ENCODE peak calls at places on chromosomes 2 and 18, in six cellular contexts. J, W, R, S, T and O are unnamed samples.

GRCh38 chr2:100599566-100599965 is 36.8 kb downstream of the PDCL3 start:
- DNase-seq in J (no peak), T (no peak), R (no peak), W (no peak), S (no peak), O (no peak)

GRCh38 chr18:62828852-62829251 is 113.5 kb downstream of the PHLPP1 start:
- DNase-seq in W (no peak), T (no peak), R (no peak), J (no peak), S (no peak), O (no peak)

GRCh38 chr2:36789181-36789804 is 92.8 kb downstream of the VIT start:
- DNase-seq in S (no peak), T (no peak), J (no peak), W (no peak), R (no peak), O (no peak)

GRCh38 chr2:98565941-98566340 is 42.4 kb downstream of the COA5 start:
- DNase-seq in S (no peak), R (no peak), T (no peak), J (no peak), W (no peak), O (no peak)

GRCh38 chr2:12487253-12488004 is 229.3 kb upstream of the TRIB2 start:
- DNase-seq in J (no peak), T (no peak), W (no peak), R (no peak), S (no peak), O (no peak)

GRCh38 chr2:55107428-55107827 is 57.2 kb upstream of the RTN4 start:
- DNase-seq in T (no peak), R (no peak), S (no peak), W (no peak), J (no peak), O (no peak)

GRCh38 chr2:63853527-63854310 is 12.0 kb downstream of the UGP2 start:
- DNase-seq in J (no peak), S (peak), W (no peak), T (no peak), R (no peak), O (no peak)

GRCh38 chr2:163646659-163647058 is 89.1 kb downstream of the FIGN start:
- DNase-seq in S (no peak), R (peak), W (no peak), T (no peak), J (no peak), O (no peak)

GRCh38 chr2:213411582-213412289 is 127.5 kb downstream of the SPAG16 start:
- DNase-seq in T (no peak), S (no peak), J (no peak), W (peak), R (no peak), O (no peak)

GRCh38 chr2:17107875-17108274 is 410.4 kb downstream of the RAD51AP2 start:
- DNase-seq in R (no peak), W (no peak), J (no peak), T (no peak), S (peak), O (no peak)

GRCh38 chr2:122575076-122575475 is 819.6 kb downstream of the TSN start:
- DNase-seq in S (no peak), R (no peak), W (no peak), T (no peak), J (no peak), O (no peak)

GRCh38 chr2:21740529-21740928 is 616.8 kb downstream of the TDRD15 start:
- DNase-seq in S (no peak), J (no peak), W (no peak), T (no peak), R (no peak), O (no peak)

GRCh38 chr18:74331404-74331803 is 15.8 kb downstream of the C18orf63 start:
- DNase-seq in W (peak), R (peak), T (peak), S (peak), J (no peak), O (no peak)

GRCh38 chr2:208607694-208608093 is 201.1 kb downstream of the PTH2R start:
- DNase-seq in J (no peak), W (no peak), T (no peak), R (no peak), S (no peak), O (no peak)

GRCh38 chr2:53545159-53546055 is 222.2 kb upstream of the CHAC2 start:
- DNase-seq in T (no peak), W (peak), R (no peak), J (peak), S (no peak), O (no peak)

GRCh38 chr2:217248312-217248935 is 388.6 kb upstream of the TNP1 start:
- DNase-seq in S (peak), W (no peak), T (no peak), J (peak), R (no peak), O (peak)

GRCh38 chr2:224997802-224998201 is 44.5 kb downstream of the DOCK10 start:
- DNase-seq in T (no peak), R (no peak), J (no peak), W (no peak), S (no peak), O (no peak)

GRCh38 chr18:30730915-30731314 is 311.6 kb downstream of the DSC3 start:
- DNase-seq in W (no peak), R (no peak), J (no peak), S (peak), T (no peak), O (no peak)

GRCh38 chr2:214497489-214497888 is 86.6 kb downstream of the VWC2L start:
- DNase-seq in S (no peak), W (no peak), J (no peak), T (no peak), R (no peak), O (no peak)

GRCh38 chr2:15205562-15205961 is 355.6 kb downstream of the NBAS start:
- DNase-seq in J (no peak), W (no peak), S (no peak), T (no peak), R (no peak), O (no peak)

GRCh38 chr2:71928734-71929481 is 218.8 kb downstream of the CYP26B1 start:
- DNase-seq in J (no peak), W (no peak), S (no peak), T (no peak), R (no peak), O (no peak)

GRCh38 chr2:73091696-73092095 is 20.2 kb upstream of the SFXN5 start:
- DNase-seq in W (no peak), T (no peak), S (no peak), R (no peak), J (no peak), O (no peak)

GRCh38 chr2:147663153-147663961 is 181.5 kb upstream of the ACVR2A start:
- DNase-seq in W (no peak), R (no peak), S (no peak), T (no peak), J (no peak), O (no peak)

GRCh38 chr18:24014986-24015896 is 687 bp downstream of the TTC39C start:
- DNase-seq in W (peak), T (no peak), S (peak), R (peak), J (peak), O (peak)

GRCh38 chr2:28522479-28522878 is 26.6 kb downstream of the PLB1 start:
- DNase-seq in J (no peak), T (no peak), W (no peak), R (no peak), S (no peak), O (no peak)

GRCh38 chr2:230930928-230931555 is 6.0 kb upstream of the GPR55 start:
- DNase-seq in S (no peak), R (no peak), T (no peak), J (no peak), W (no peak), O (no peak)

GRCh38 chr2:160493227-160494028 is at the start of gene RBMS1:
- DNase-seq in S (peak), W (peak), J (peak), R (peak), T (peak), O (peak)

GRCh38 chr2:217085543-217085942 is 225.7 kb upstream of the TNP1 start:
- DNase-seq in W (peak), R (no peak), T (no peak), J (no peak), S (no peak), O (no peak)

GRCh38 chr2:96108578-96109561 is 7.5 kb downstream of the ADRA2B start:
- DNase-seq in S (peak), W (no peak), R (no peak), T (no peak), J (no peak), O (peak)

GRCh38 chr2:73293534-73294171 is at the start of gene EGR4:
- DNase-seq in S (peak), W (peak), T (peak), R (peak), J (peak), O (peak)

GRCh38 chr18:59359576-59359952 is 499 bp upstream of the LMAN1 start:
- DNase-seq in R (no peak), J (no peak), S (no peak), T (no peak), W (no peak), O (no peak)